ENCODE peak calls at places on chromosomes 2 and 18, in four cellular contexts. One of them, this sample, is unnamed.

GRCh38 chr2:9286553-9287399 is 80.2 kb downstream of the ASAP2 start:
- DNase-seq in AG04450: no peak
- DNase-seq in A549: no peak
- DNase-seq in endodermal cell: no peak
- DNase-seq in this sample: no peak

GRCh38 chr2:207772081-207772843 is 2.6 kb upstream of the FZD5 start:
- DNase-seq in A549: peak
- DNase-seq in AG04450: no peak
- DNase-seq in endodermal cell: peak
- DNase-seq in this sample: peak

GRCh38 chr2:226440119-226440917 is 359.3 kb downstream of the IRS1 start:
- DNase-seq in endodermal cell: no peak
- DNase-seq in AG04450: no peak
- DNase-seq in A549: no peak
- DNase-seq in this sample: peak

GRCh38 chr2:46402874-46403273 is 76.5 kb upstream of the TMEM247 start:
- DNase-seq in AG04450: no peak
- DNase-seq in endodermal cell: no peak
- DNase-seq in A549: no peak
- DNase-seq in this sample: no peak

GRCh38 chr2:170235860-170236638 is 58.1 kb downstream of the MYO3B start:
- DNase-seq in AG04450: no peak
- DNase-seq in endodermal cell: peak
- DNase-seq in A549: peak
- DNase-seq in this sample: peak

GRCh38 chr2:17757321-17757720 is 3.4 kb downstream of the GEN1 start:
- DNase-seq in endodermal cell: no peak
- DNase-seq in AG04450: no peak
- DNase-seq in A549: peak
- DNase-seq in this sample: no peak

GRCh38 chr18:62001396-62001795 is 108.6 kb upstream of the RNF152 start:
- DNase-seq in endodermal cell: peak
- DNase-seq in A549: no peak
- DNase-seq in AG04450: no peak
- DNase-seq in this sample: no peak

GRCh38 chr2:135299656-135300244 is 231.3 kb downstream of the ZRANB3 start:
- DNase-seq in endodermal cell: no peak
- DNase-seq in A549: no peak
- DNase-seq in AG04450: no peak
- DNase-seq in this sample: peak

GRCh38 chr2:198499539-198499938 is 695.1 kb downstream of the PLCL1 start:
- DNase-seq in AG04450: peak
- DNase-seq in endodermal cell: peak
- DNase-seq in A549: no peak
- DNase-seq in this sample: peak

GRCh38 chr18:63307555-63308200 is 11.9 kb downstream of the BCL2 start:
- DNase-seq in A549: no peak
- DNase-seq in endodermal cell: no peak
- DNase-seq in AG04450: no peak
- DNase-seq in this sample: peak

GRCh38 chr2:120599064-120599463 is 136.6 kb upstream of the GLI2 start:
- DNase-seq in A549: no peak
- DNase-seq in AG04450: no peak
- DNase-seq in endodermal cell: no peak
- DNase-seq in this sample: no peak

GRCh38 chr2:6535572-6535971 is 330.1 kb downstream of the CMPK2 start:
- DNase-seq in endodermal cell: peak
- DNase-seq in AG04450: no peak
- DNase-seq in A549: no peak
- DNase-seq in this sample: no peak

GRCh38 chr18:50902797-50903196 is 23.9 kb downstream of the ME2 start:
- DNase-seq in endodermal cell: no peak
- DNase-seq in AG04450: no peak
- DNase-seq in A549: no peak
- DNase-seq in this sample: no peak

GRCh38 chr2:205245001-205245400 is 437.3 kb upstream of the NRP2 start:
- DNase-seq in A549: no peak
- DNase-seq in endodermal cell: no peak
- DNase-seq in AG04450: no peak
- DNase-seq in this sample: no peak

GRCh38 chr18:23270999-23271680 is 135.9 kb downstream of the CABLES1 start:
- DNase-seq in AG04450: no peak
- DNase-seq in endodermal cell: no peak
- DNase-seq in A549: no peak
- DNase-seq in this sample: no peak

GRCh38 chr2:106053116-106053515 is 141.0 kb downstream of the UXS1 start:
- DNase-seq in AG04450: no peak
- DNase-seq in endodermal cell: no peak
- DNase-seq in A549: no peak
- DNase-seq in this sample: peak

GRCh38 chr18:55587341-55588000 is 521 bp downstream of the TCF4 start:
- DNase-seq in AG04450: no peak
- DNase-seq in A549: no peak
- DNase-seq in endodermal cell: peak
- DNase-seq in this sample: peak

GRCh38 chr2:178531161-178531560 is 50.9 kb downstream of the PLEKHA3 start:
- DNase-seq in AG04450: no peak
- DNase-seq in endodermal cell: no peak
- DNase-seq in A549: no peak
- DNase-seq in this sample: no peak

GRCh38 chr2:178528647-178529046 is 48.4 kb downstream of the PLEKHA3 start:
- DNase-seq in A549: no peak
- DNase-seq in AG04450: no peak
- DNase-seq in endodermal cell: no peak
- DNase-seq in this sample: no peak

GRCh38 chr2:178529194-178529593 is 48.9 kb downstream of the PLEKHA3 start:
- DNase-seq in AG04450: no peak
- DNase-seq in endodermal cell: no peak
- DNase-seq in A549: no peak
- DNase-seq in this sample: no peak

GRCh38 chr2:178530128-178530527 is 49.9 kb downstream of the PLEKHA3 start:
- DNase-seq in endodermal cell: no peak
- DNase-seq in AG04450: no peak
- DNase-seq in A549: no peak
- DNase-seq in this sample: no peak

DNA sequence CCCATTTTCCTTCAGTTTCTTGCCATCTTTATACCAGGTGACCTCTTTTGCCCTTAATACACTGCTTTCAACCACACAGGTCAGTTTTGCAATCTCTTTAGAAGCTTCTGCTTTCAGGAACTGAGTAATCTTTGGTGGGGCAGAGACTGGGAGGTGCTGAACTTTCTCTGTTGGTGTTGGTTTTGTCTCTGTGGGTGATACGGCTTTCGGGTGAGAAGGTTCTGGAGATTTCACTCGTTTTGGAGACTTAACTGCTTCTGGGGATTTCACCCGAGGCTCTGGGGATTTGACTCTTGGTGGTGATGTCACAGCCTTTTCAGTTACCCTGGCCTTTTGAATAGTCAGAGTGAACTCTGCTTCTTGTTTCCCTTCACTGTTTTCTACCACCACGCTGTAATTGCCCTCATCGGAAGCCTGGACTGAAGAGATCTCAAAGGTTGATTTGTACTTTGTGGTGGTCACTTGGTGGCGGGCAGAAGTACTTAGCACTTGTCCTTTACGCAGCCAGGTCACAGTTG is 50.4 kb downstream of the PLEKHA3 start:
- DNase-seq in endodermal cell: no peak
- DNase-seq in A549: no peak
- DNase-seq in AG04450: no peak
- DNase-seq in this sample: peak
- H3K4me3 ChIP-seq in endodermal cell: no peak
- H3K4me3 ChIP-seq in A549: no peak
- H3K4me3 ChIP-seq in AG04450: no peak
- H3K4me3 ChIP-seq in this sample: no peak

GRCh38 chr2:187174582-187174981 is 273.5 kb downstream of the CALCRL start:
- DNase-seq in A549: no peak
- DNase-seq in AG04450: no peak
- DNase-seq in endodermal cell: no peak
- DNase-seq in this sample: peak
- TF ChIP-seq CTCF in A549: peak
- TF ChIP-seq CTCF in AG04450: peak
- TF ChIP-seq CTCF in endodermal cell: peak
- TF ChIP-seq CTCF in this sample: peak

DNA sequence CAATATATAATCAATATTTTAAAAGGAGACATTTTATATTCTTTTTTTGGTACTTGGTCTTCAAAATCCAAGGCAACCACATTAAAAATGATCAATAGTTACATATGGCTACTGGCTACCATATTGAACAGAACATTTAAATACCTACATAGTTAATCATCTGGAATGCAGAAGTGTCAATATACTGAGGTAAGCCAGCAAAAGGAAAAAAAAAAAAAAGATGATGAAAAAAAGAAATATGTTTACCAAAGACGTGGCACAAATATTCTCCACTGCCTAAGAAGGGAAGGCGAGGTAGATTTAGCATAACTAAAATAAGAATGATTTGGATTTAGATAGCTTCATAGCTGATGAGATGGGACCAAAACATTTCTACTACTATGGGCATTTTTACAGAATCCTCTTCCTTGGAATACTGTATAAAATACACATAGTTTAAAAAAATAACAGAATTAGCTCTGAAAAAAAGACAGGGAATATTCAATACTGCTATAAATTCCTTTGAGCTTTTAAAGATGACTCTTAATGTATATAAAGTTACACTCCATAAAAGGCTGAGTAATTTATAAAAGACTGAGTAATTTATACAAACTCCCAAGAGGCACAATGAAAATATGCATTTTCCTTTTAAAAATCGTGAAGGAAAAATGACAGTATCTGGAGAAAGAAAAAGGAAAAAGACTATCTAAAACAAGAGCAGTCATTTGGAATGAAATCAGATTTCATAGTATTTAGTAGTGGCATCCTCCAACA is 63.5 kb downstream of the CDH2 start:
- DNase-seq in A549: no peak
- DNase-seq in endodermal cell: no peak
- DNase-seq in AG04450: no peak
- DNase-seq in this sample: no peak
- H3K4me3 ChIP-seq in A549: no peak
- H3K4me3 ChIP-seq in endodermal cell: peak
- H3K4me3 ChIP-seq in AG04450: no peak
- H3K4me3 ChIP-seq in this sample: no peak

DNA sequence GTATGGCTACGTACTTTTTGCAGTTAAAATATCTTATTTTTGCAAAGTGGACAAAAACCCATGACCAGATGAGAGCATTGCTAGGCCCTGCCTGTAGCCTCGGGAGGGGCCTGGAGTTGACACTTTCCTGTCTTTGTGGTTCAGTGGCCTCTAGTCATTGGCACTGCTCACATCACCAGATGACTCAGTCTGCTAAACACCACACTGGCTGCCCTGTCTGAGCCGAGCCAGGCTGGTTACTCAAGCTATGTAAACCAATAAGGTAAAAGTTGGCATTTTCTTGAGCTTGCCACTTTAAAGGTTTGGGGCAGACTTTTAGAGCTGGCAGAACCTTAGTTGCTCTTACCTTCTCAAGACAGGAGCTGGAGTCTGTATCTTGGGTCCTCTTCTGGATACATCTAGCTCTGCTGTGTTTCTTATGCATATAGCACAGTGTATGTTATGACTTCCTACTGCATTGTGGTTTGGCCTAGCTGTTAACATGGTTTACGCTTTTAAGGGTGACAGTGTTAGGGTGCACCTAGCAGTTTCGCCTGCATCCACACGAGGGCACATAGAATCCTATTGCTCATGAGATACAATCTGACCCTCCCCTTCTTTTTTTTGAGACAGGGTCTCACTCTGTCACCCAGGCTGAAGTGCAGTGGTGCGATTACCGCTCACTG is 76.4 kb downstream of the AP1S3 start:
- DNase-seq in endodermal cell: peak
- DNase-seq in AG04450: no peak
- DNase-seq in A549: peak
- DNase-seq in this sample: peak
- TF ChIP-seq CTCF in endodermal cell: peak
- TF ChIP-seq CTCF in AG04450: peak
- TF ChIP-seq CTCF in A549: peak
- TF ChIP-seq CTCF in this sample: no peak

GRCh38 chr2:235658371-235659174 is 164.7 kb downstream of the AGAP1 start:
- DNase-seq in A549: no peak
- DNase-seq in endodermal cell: peak
- DNase-seq in AG04450: no peak
- DNase-seq in this sample: no peak
- H3K4me3 ChIP-seq in A549: no peak
- H3K4me3 ChIP-seq in endodermal cell: peak
- H3K4me3 ChIP-seq in AG04450: no peak
- H3K4me3 ChIP-seq in this sample: no peak

GRCh38 chr2:44951124-44951523 is 9.6 kb downstream of the SIX3 start:
- DNase-seq in endodermal cell: no peak
- DNase-seq in AG04450: no peak
- DNase-seq in A549: no peak
- DNase-seq in this sample: no peak
- TF ChIP-seq CTCF in endodermal cell: no peak
- TF ChIP-seq CTCF in AG04450: no peak
- TF ChIP-seq CTCF in A549: no peak
- TF ChIP-seq CTCF in this sample: no peak

This sample was measured in fibroblast of mammary gland.